ENCODE peak calls at places on chromosomes 5 and 9, in eight cellular contexts. A, I, C, D, T, Z, L and R are unnamed samples. For H3K4me1, the result is how much of the 10 kb centered on the place peaks cover.

GRCh38 chr5:65481635-65482271 is at the start of gene ADAMTS6:
- DNase-seq in L (peak), A (peak), C (peak), T (peak), I (peak), Z (peak), D (peak), R (no peak)

GRCh38 chr5:178078197-178078995 is 34.9 kb upstream of the N4BP3 start:
- DNase-seq in L (no peak), C (no peak), Z (no peak), T (no peak), D (peak), A (no peak), I (no peak), R (no peak)

GRCh38 chr5:100828756-100829342 is 74.2 kb downstream of the ST8SIA4 start:
- DNase-seq in D (no peak), L (no peak), Z (no peak), A (no peak), T (no peak), C (no peak), I (no peak), R (no peak)

GRCh38 chr5:38529955-38530644 is 26.3 kb downstream of the LIFR start:
- DNase-seq in L (no peak), T (no peak), Z (no peak), D (no peak), A (no peak), I (no peak), C (no peak), R (no peak)

GRCh38 chr5:122076023-122076422 is 2.0 kb downstream of the LOX start:
- DNase-seq in Z (no peak), A (peak), L (no peak), T (no peak), I (no peak), D (peak), C (no peak), R (no peak)

GRCh38 chr9:73683862-73684591 is 532.4 kb downstream of the ANXA1 start:
- DNase-seq in C (no peak), D (peak), L (peak), I (no peak), A (peak), Z (no peak), T (peak), R (peak)

GRCh38 chr9:137581361-137582285 is 2.9 kb upstream of the DPH7 start:
- DNase-seq in A (no peak), T (no peak), Z (no peak), L (no peak), I (no peak), C (no peak), D (no peak), R (no peak)

GRCh38 chr5:122311888-122312669 is at the start of gene SNCAIP:
- DNase-seq in Z (no peak), D (peak), I (peak), T (peak), L (no peak), A (no peak), C (peak), R (no peak)

GRCh38 chr5:63456279-63456678 is 506.0 kb downstream of the HTR1A start:
- DNase-seq in L (no peak), I (no peak), T (no peak), C (no peak), Z (no peak), D (no peak), A (no peak), R (no peak)

GRCh38 chr5:32687167-32687831 is 23.8 kb upstream of the NPR3 start:
- DNase-seq in D (peak), T (no peak), C (no peak), I (no peak), L (no peak), A (peak), Z (no peak), R (no peak)

DNA sequence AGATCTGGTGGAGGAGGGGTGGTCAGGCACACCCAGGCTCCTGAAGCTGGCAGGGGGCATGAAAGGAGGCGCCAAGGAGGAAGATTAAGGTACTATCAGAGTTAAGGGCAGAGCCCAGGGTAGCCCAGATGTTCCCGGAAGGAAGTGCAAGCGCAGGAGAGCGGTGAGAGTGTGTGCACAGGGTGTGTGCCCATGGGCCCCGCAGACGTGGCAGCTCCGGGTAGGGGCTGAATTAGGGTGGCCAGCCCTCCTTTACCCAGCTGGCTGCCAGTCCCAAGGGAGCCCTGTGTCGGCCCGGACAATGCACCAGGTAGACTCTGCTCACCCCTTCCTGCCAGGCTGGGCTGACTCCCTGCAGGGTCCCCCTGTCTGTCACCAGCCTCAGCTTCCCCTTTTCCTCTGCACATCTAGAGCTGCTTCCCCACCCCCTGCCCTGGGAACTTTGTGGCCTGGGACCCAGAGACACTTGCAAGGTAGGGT is at the start of gene SMIM33:
- DNase-seq in C (no peak), L (no peak), T (no peak), D (no peak), A (no peak), Z (no peak), I (no peak), R (no peak)
- H3K4me3 ChIP-seq in C (peak), L (no peak), T (no peak), D (no peak), A (no peak), Z (no peak), I (no peak), R (no peak)

DNA sequence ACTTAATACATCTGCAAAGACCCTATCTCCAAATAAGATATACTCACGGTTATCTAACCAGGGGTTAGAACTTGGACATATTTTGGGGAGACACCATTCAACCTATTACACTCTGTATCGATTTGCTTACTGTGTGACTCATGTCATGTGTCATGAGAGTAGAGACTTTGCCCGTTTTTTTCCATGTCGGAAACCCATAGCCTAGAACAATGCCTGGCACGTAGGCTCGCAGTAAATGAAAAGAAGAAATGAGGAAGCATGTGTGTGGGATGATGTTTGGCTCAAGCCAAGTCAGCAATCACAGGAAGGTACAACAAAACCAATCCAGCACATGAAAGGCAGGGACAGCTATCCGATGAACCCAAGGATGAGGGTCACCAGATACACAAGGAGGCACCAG is 94.6 kb upstream of the DNAH5 start:
- DNase-seq in I (no peak), T (no peak), Z (no peak), C (no peak), A (no peak), D (peak), L (peak), R (no peak)
- H3K4me1 ChIP-seq in I (under half), T (under half), Z (under half), C (under half), A (under half), D (under half), L (half or more), R (under half)

GRCh38 chr5:35857606-35858205 is 1.0 kb downstream of the IL7R start:
- DNase-seq in I (no peak), C (no peak), Z (no peak), L (no peak), A (peak), D (peak), T (no peak), R (no peak)
- H3K4me3 ChIP-seq in I (no peak), C (peak), Z (no peak), L (no peak), A (no peak), D (peak), T (no peak), R (no peak)

DNA sequence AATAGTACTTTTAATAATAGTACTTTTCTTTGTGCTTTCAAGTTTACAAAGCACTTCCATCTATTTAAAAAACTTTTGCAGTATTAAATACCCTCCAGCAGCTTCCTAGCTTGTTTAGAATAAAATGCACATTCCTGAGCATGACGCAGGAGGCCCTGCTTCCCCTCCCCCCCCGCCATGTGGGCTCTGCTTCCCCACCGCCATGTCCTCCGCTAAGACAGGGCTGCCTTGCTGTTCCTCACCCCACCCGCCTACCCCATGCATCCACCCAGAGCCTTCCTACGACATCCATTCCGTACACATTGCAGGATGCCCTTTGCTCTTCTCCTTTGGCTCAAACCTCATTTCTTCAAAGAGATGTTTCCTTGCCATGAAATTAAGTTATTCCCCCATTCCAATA is 205.9 kb upstream of the MSX2 start:
- DNase-seq in L (no peak), C (no peak), D (no peak), A (no peak), Z (no peak), T (no peak), I (no peak), R (no peak)
- H3K4me1 ChIP-seq in L (under half), C (under half), D (under half), A (under half), Z (under half), T (under half), I (under half), R (under half)

GRCh38 chr9:36828574-36829141 is 205.4 kb downstream of the PAX5 start:
- DNase-seq in C (no peak), L (no peak), D (no peak), T (no peak), A (no peak), I (no peak), Z (no peak), R (no peak)
- H3K4me3 ChIP-seq in C (no peak), L (no peak), D (no peak), T (no peak), A (no peak), I (no peak), Z (no peak), R (no peak)

GRCh38 chr9:134344821-134345310 is 18.6 kb downstream of the RXRA start:
- DNase-seq in Z (no peak), I (no peak), C (no peak), D (no peak), T (no peak), L (no peak), A (no peak), R (no peak)
- H3K4me1 ChIP-seq in Z (under half), I (half or more), C (half or more), D (under half), T (under half), L (under half), A (under half), R (under half)

GRCh38 chr5:96384353-96384752 is 48.7 kb downstream of the PCSK1 start:
- DNase-seq in D (peak), T (no peak), L (peak), C (no peak), Z (no peak), A (no peak), I (peak), R (no peak)

GRCh38 chr5:96377167-96377566 is 55.9 kb downstream of the PCSK1 start:
- DNase-seq in D (no peak), C (no peak), Z (no peak), T (no peak), I (no peak), L (no peak), A (no peak), R (no peak)

GRCh38 chr5:96377597-96377996 is 55.5 kb downstream of the PCSK1 start:
- DNase-seq in T (no peak), L (no peak), I (no peak), D (no peak), A (no peak), Z (no peak), C (no peak), R (no peak)

GRCh38 chr5:96379862-96380261 is 53.2 kb downstream of the PCSK1 start:
- DNase-seq in C (no peak), A (no peak), I (no peak), D (no peak), T (no peak), Z (no peak), L (no peak), R (no peak)

GRCh38 chr5:96381526-96381925 is 51.5 kb downstream of the PCSK1 start:
- DNase-seq in L (no peak), D (no peak), I (no peak), A (no peak), C (no peak), Z (no peak), T (no peak), R (no peak)
- H3K4me3 ChIP-seq in L (no peak), D (no peak), I (no peak), A (no peak), C (no peak), Z (no peak), T (no peak), R (no peak)

GRCh38 chr9:75953218-75953617 is 62.7 kb downstream of the PCSK5 start:
- DNase-seq in Z (no peak), A (no peak), L (no peak), C (no peak), T (no peak), I (no peak), D (peak), R (no peak)

GRCh38 chr9:75960561-75960960 is 70.1 kb downstream of the PCSK5 start:
- DNase-seq in L (no peak), A (peak), C (no peak), I (peak), D (no peak), T (no peak), Z (no peak), R (no peak)

GRCh38 chr9:75950983-75951382 is 60.5 kb downstream of the PCSK5 start:
- DNase-seq in A (no peak), I (no peak), Z (no peak), L (no peak), D (no peak), T (no peak), C (no peak), R (no peak)

GRCh38 chr9:75957095-75957494 is 66.6 kb downstream of the PCSK5 start:
- DNase-seq in I (no peak), C (no peak), L (no peak), A (no peak), Z (no peak), D (no peak), T (no peak), R (no peak)

GRCh38 chr9:75956161-75956560 is 65.7 kb downstream of the PCSK5 start:
- DNase-seq in L (no peak), Z (no peak), I (no peak), C (no peak), D (no peak), A (no peak), T (no peak), R (no peak)
- H3K4me1 ChIP-seq in L (under half), Z (under half), I (under half), C (under half), D (under half), A (under half), T (under half), R (under half)

GRCh38 chr5:150559701-150560100 is 51.8 kb downstream of the NDST1 start:
- DNase-seq in L (no peak), T (no peak), I (no peak), C (no peak), Z (no peak), A (no peak), D (peak), R (no peak)

GRCh38 chr5:150559088-150559487 is 51.2 kb downstream of the NDST1 start:
- DNase-seq in I (no peak), T (no peak), L (no peak), C (no peak), D (no peak), A (no peak), Z (no peak), R (no peak)

GRCh38 chr5:150561192-150561512 is 53.2 kb downstream of the NDST1 start:
- DNase-seq in C (no peak), I (no peak), A (no peak), D (no peak), Z (no peak), T (no peak), L (no peak), R (no peak)

GRCh38 chr5:150561571-150562295 is 53.8 kb downstream of the NDST1 start:
- DNase-seq in I (no peak), T (no peak), L (no peak), A (no peak), D (no peak), Z (no peak), C (no peak), R (no peak)

GRCh38 chr5:150560401-150561191 is 52.7 kb downstream of the NDST1 start:
- DNase-seq in C (peak), A (peak), L (peak), T (peak), D (peak), I (peak), Z (peak), R (peak)
- H3K4me3 ChIP-seq in C (no peak), A (no peak), L (no peak), T (no peak), D (no peak), I (no peak), Z (no peak), R (no peak)

GRCh38 chr9:102587231-102587630 is 407.9 kb upstream of the CYLC2 start:
- DNase-seq in I (no peak), Z (no peak), T (no peak), D (no peak), A (no peak), L (no peak), C (no peak), R (no peak)
- H3K4me1 ChIP-seq in I (under half), Z (under half), T (under half), D (under half), A (under half), L (under half), C (under half), R (under half)